ENCODE peak calls at places on chromosomes 3 and 15, in six cellular contexts. E, U, F, W, O and Q are unnamed samples.

GRCh38 chr15:66878761-66879160 is 176.7 kb downstream of the SMAD6 start:
- DNase-seq in E (no peak), U (no peak), F (no peak), W (peak; percentile 58), O (peak; percentile 35), Q (no peak)

GRCh38 chr3:152185941-152186630 is 82.6 kb upstream of the MBNL1 start:
- DNase-seq in E (no peak), U (no peak), F (no peak), W (no peak), O (no peak), Q (no peak)

GRCh38 chr3:43759297-43759782 is 68.6 kb downstream of the ABHD5 start:
- DNase-seq in E (no peak), U (peak; percentile 30), F (no peak), W (no peak), O (no peak), Q (no peak)

GRCh38 chr15:63896336-63897115 is 62.8 kb upstream of the HERC1 start:
- DNase-seq in E (no peak), U (no peak), F (peak; percentile 64), W (no peak), O (peak; percentile 27), Q (no peak)

GRCh38 chr3:187770224-187770623 is 25.0 kb upstream of the BCL6 start:
- DNase-seq in E (no peak), U (no peak), F (no peak), W (no peak), O (no peak), Q (no peak)

GRCh38 chr3:110027446-110027845 is 690.1 kb upstream of the DPPA4 start:
- DNase-seq in E (no peak), U (no peak), F (no peak), W (no peak), O (no peak), Q (no peak)

GRCh38 chr15:63240136-63240535 is 37.3 kb upstream of the APH1B start:
- DNase-seq in E (no peak), U (no peak), F (no peak), W (no peak), O (no peak), Q (no peak)

GRCh38 chr3:159775372-159775961 is 213.2 kb upstream of the IL12A start:
- DNase-seq in E (no peak), U (peak; percentile 29), F (peak; percentile 74), W (no peak), O (no peak), Q (peak; percentile 67)

GRCh38 chr3:107065094-107065861 is 312.0 kb upstream of the CCDC54 start:
- DNase-seq in E (no peak), U (no peak), F (no peak), W (no peak), O (no peak), Q (peak; percentile 65)

GRCh38 chr15:72231847-72232461 is 964 bp upstream of the PKM start:
- DNase-seq in E (no peak), U (no peak), F (peak; percentile 43), W (no peak), O (peak; percentile 54), Q (peak; percentile 70)

GRCh38 chr3:124609402-124609801 is 120.8 kb upstream of the UMPS start:
- DNase-seq in E (no peak), U (no peak), F (no peak), W (no peak), O (no peak), Q (no peak)

GRCh38 chr15:38069506-38069905 is 135.1 kb downstream of the TMCO5A start:
- DNase-seq in E (peak; percentile 82), U (no peak), F (peak; percentile 76), W (no peak), O (peak; percentile 7), Q (peak; percentile 65)

GRCh38 chr15:51108933-51109550 is 14.3 kb upstream of the TNFAIP8L3 start:
- DNase-seq in E (no peak), U (no peak), F (peak; percentile 75), W (no peak), O (no peak), Q (no peak)

GRCh38 chr3:171349392-171349791 is 110.8 kb downstream of the TNIK start:
- DNase-seq in E (no peak), U (no peak), F (no peak), W (no peak), O (no peak), Q (no peak)

GRCh38 chr3:9994086-9994844 is 7.6 kb upstream of the EMC3 start:
- DNase-seq in E (no peak), U (no peak), F (no peak), W (no peak), O (no peak), Q (no peak)

GRCh38 chr3:172096881-172097420 is 57.6 kb downstream of the FNDC3B start:
- DNase-seq in E (no peak), U (no peak), F (no peak), W (no peak), O (peak; percentile 61), Q (no peak)

GRCh38 chr3:111809196-111809595 is 49.9 kb upstream of the PHLDB2 start:
- DNase-seq in E (no peak), U (no peak), F (no peak), W (no peak), O (no peak), Q (no peak)

GRCh38 chr15:60582370-60583036 is 103.6 kb upstream of the ICE2 start:
- DNase-seq in E (no peak), U (no peak), F (no peak), W (no peak), O (no peak), Q (no peak)

GRCh38 chr3:15581471-15582394 is 19.6 kb downstream of the HACL1 start:
- DNase-seq in E (no peak), U (no peak), F (no peak), W (no peak), O (no peak), Q (no peak)

GRCh38 chr3:33392703-33393125 is 47.5 kb downstream of the UBP1 start:
- DNase-seq in E (peak; percentile 73), U (no peak), F (peak; percentile 34), W (no peak), O (no peak), Q (no peak)

GRCh38 chr3:117898722-117899121 is 1135.9 kb downstream of the IGSF11 start:
- DNase-seq in E (no peak), U (no peak), F (no peak), W (no peak), O (no peak), Q (no peak)

GRCh38 chr3:33091746-33092145 is 5.2 kb downstream of the GLB1 start:
- DNase-seq in E (no peak), U (no peak), F (no peak), W (no peak), O (no peak), Q (no peak)

GRCh38 chr3:174191380-174191779 is 667.8 kb upstream of the NAALADL2 start:
- DNase-seq in E (no peak), U (no peak), F (no peak), W (no peak), O (no peak), Q (no peak)

DNA sequence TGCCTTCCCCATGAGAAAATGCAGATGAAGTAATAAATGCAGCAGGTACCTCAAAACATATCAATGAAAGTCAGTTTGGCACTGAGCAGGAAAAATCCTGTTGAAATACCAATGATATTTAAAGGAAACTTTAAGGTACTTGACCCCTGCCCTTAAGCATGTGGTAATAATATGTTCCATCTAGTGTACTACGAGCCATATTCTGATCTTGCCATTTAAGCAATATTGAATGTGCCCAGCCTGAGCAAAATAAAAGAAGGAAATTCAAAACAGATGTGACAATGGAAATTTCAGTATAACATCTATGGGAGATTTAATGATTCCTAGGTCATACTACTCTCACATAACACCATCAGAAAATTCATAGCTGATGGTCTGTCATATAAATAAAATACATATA is 191.8 kb upstream of the CGNL1 start:
- DNase-seq in E (no peak), U (no peak), F (no peak), W (no peak), O (no peak), Q (no peak)
- H3K27me3 ChIP-seq in E (no peaks in the 10 kb centered on the region), U (no peaks in the 10 kb centered on the region), F (no peaks in the 10 kb centered on the region), W (no peaks in the 10 kb centered on the region), O (no peaks in the 10 kb centered on the region), Q (no peaks in the 10 kb centered on the region)

GRCh38 chr3:162134571-162134970 is 638.0 kb downstream of the OTOL1 start:
- DNase-seq in E (no peak), U (no peak), F (no peak), W (no peak), O (no peak), Q (no peak)
- H3K27ac ChIP-seq in E (no peak overlapping the region), U (no peak overlapping the region), F (no peak overlapping the region), W (no peak overlapping the region), O (no peak overlapping the region), Q (peak overlapping the region; percentile 20)

GRCh38 chr15:91975241-91975978 is 121.9 kb downstream of the SLCO3A1 start:
- DNase-seq in E (no peak), U (no peak), F (no peak), W (no peak), O (no peak), Q (no peak)

GRCh38 chr15:91970142-91970541 is 116.6 kb downstream of the SLCO3A1 start:
- DNase-seq in E (no peak), U (peak; percentile 87), F (peak; percentile 69), W (no peak), O (no peak), Q (peak; percentile 95)

GRCh38 chr15:91974321-91974720 is 120.8 kb downstream of the SLCO3A1 start:
- DNase-seq in E (no peak), U (no peak), F (no peak), W (no peak), O (no peak), Q (no peak)

GRCh38 chr15:91968610-91969009 is 115.1 kb downstream of the SLCO3A1 start:
- DNase-seq in E (no peak), U (no peak), F (no peak), W (no peak), O (no peak), Q (no peak)

DNA sequence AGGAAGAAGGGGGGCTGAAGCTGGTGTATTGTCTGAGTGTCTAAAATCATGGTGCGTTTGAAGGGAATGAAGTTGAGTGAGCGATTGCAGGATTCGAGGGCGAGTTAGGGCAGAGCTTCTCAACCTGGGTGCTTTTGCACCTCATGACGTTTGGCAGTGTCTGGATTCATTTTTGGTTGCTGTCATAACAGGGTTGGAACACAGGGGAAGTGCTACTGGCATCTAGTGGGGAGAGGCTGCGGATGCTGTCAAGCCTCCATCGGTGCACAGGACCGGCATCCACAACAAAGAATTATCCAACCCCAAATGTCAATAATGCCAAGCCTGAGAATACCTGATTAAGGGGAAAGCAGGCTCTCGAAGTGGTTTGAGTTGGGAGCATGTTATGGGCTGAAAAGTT is 120.0 kb downstream of the SLCO3A1 start:
- DNase-seq in E (no peak), U (no peak), F (no peak), W (peak; percentile 79), O (no peak), Q (no peak)
- H3K27me3 ChIP-seq in E (no peaks in the 10 kb centered on the region), U (no peaks in the 10 kb centered on the region), F (no peaks in the 10 kb centered on the region), W (no peaks in the 10 kb centered on the region), O (peaks cover 4% of the 10 kb centered on the region), Q (no peaks in the 10 kb centered on the region)

DNA sequence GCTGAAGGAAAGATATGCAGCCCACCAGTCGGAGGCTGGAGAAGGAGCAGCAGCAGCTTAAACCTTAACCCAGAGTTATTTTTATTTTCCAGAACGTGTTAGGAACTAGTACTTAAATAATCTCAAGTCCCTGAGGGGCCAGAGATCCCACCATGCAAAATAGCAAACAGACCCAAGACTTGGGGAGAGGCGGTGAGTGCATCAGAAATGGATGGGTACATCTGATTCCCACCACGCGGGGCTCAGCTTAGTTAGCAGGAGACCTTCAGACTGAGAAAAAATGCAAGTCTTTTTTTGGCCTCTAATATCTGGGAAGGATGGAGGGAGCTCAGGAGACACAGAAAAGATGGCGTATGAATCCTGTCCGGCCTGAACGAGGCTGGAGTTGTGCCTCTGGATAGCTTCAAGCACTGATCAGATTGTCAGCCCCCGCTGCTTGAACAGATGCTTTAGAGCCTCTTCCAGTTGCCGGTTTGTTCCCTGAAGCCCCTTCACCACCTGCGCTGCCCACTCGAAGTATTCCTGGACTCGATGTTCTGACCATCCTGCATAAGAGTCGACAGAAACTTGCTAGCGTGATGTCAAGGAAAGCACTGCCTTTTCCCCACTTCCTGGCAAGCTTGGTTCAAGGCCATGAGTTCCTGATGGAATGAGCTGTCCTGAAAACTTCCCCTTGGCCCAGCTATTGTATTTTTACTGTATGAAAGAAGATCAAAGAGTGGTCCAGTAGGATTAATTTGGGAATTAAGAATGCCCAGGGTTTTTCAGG is 1.3 kb downstream of the HDDC3 start:
- DNase-seq in E (no peak), U (no peak), F (no peak), W (no peak), O (peak; percentile 39), Q (no peak)
- H3K27ac ChIP-seq in E (peak overlapping the region; percentile 62), U (peak overlapping the region; percentile 95), F (peak overlapping the region; percentile 95), W (peak overlapping the region; percentile 93), O (peak overlapping the region; percentile 98), Q (peak overlapping the region; percentile 83)